ENCODE peak calls at places on chromosomes 16 and 17, in five cellular contexts. H is AG04450; Q is colonic mucosa; P is endodermal cell; N is CD8-positive, alpha-beta T cell. E is an unnamed sample.

GRCh38 chr17:81365601-81366585 is 29.4 kb upstream of the BAHCC1 start:
- DNase-seq in H (no peak), Q (peak; percentile 85), P (peak; percentile 45), N (no peak), E (no peak)

GRCh38 chr16:56852401-56852730 is 12.6 kb upstream of the SLC12A3 start:
- DNase-seq in H (no peak), Q (no peak), P (no peak), N (no peak), E (no peak)

GRCh38 chr17:34443832-34444469 is 80.9 kb upstream of the CCL1 start:
- DNase-seq in H (no peak), Q (no peak), P (peak; percentile 89), N (no peak), E (peak; percentile 82)

GRCh38 chr16:86577314-86577971 is 906 bp upstream of the FOXL1 start:
- DNase-seq in H (peak; percentile 93), Q (no peak), P (peak; percentile 68), N (no peak), E (peak; percentile 70)

GRCh38 chr17:9370464-9370863 is 205.2 kb downstream of the STX8 start:
- DNase-seq in H (no peak), Q (no peak), P (no peak), N (no peak), E (no peak)

GRCh38 chr17:55564077-55564476 is 52.8 kb upstream of the SMIM36 start:
- DNase-seq in H (no peak), Q (no peak), P (no peak), N (no peak), E (no peak)

GRCh38 chr17:42484304-42484703 is 25.6 kb downstream of the ATP6V0A1 start:
- DNase-seq in H (no peak), Q (peak; percentile 41), P (no peak), N (peak; percentile 61), E (no peak)

GRCh38 chr16:83305092-83305491 is 502.7 kb upstream of the HSBP1 start:
- DNase-seq in H (peak; percentile 36), Q (no peak), P (no peak), N (no peak), E (no peak)

GRCh38 chr17:81309140-81309858 is 14.2 kb upstream of the SLC38A10 start:
- DNase-seq in H (no peak), Q (peak; percentile 97), P (peak; percentile 92), N (no peak), E (peak; percentile 93)

GRCh38 chr16:2715519-2715918 is 4.5 kb downstream of the PRSS27 start:
- DNase-seq in H (no peak), Q (peak; percentile 60), P (peak; percentile 90), N (peak; percentile 84), E (peak; percentile 96)

GRCh38 chr17:58402679-58403078 is 14.7 kb downstream of the RNF43 start:
- DNase-seq in H (no peak), Q (no peak), P (peak; percentile 69), N (no peak), E (peak; percentile 30)

DNA sequence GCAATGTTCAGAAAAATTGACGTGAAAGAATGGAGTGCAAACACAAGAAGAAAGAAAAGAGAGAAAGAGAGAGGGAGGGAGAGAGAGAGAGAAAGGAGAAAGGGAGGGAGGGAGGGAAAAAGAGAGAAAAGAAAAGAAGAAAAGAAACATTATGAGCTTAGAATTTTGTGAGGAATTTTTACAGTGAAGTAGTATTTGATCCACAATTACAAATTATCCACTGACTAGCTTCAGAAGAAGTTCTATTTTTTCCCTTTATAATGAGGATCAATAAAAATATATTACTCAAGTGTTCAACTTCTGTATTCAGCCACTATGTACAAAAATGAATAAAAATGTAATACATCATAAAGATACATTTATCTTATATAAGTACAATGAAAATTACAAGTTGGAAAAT is 494.5 kb upstream of the CA10 start:
- DNase-seq in H (no peak), Q (no peak), P (no peak), N (no peak), E (no peak)
- H3K4me3 ChIP-seq in H (no peak overlapping the region), Q (no peak overlapping the region), P (no peak overlapping the region), N (no peak overlapping the region), E (no peak overlapping the region)

DNA sequence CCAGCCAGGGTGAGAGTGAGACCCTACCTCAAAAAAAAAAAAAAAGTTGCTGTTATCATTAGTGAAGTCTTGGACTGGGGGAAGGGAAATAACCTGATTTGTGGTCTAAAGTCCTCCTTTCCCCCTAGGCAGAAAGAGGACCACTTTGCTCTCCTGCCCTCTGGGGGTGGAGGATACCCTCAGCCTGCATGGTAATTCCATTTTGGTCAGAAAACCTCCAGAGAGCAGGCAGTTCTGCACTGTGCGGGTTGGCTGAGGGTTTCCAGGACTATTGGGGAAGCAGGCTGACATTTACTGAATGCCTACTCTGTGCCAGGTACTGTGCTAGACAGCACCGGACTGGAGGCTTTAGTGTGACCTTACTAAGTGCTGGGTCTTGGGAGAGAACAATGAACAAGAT is 2.6 kb downstream of the ADAP2 start:
- DNase-seq in H (no peak), Q (no peak), P (peak; percentile 60), N (no peak), E (peak; percentile 56)
- H3K4me3 ChIP-seq in H (no peak overlapping the region), Q (no peak overlapping the region), P (no peak overlapping the region), N (no peak overlapping the region), E (no peak overlapping the region)

GRCh38 chr16:54287758-54288591 is 1.4 kb upstream of the IRX3 start:
- DNase-seq in H (no peak), Q (no peak), P (peak; percentile 64), N (no peak), E (peak; percentile 71)

GRCh38 chr16:54286067-54286329 is 589 bp downstream of the IRX3 start:
- DNase-seq in H (no peak), Q (no peak), P (no peak), N (no peak), E (no peak)

GRCh38 chr16:54288592-54289241 is 2.1 kb upstream of the IRX3 start:
- DNase-seq in H (no peak), Q (no peak), P (peak; percentile 55), N (no peak), E (peak; percentile 56)

GRCh38 chr16:54286330-54287017 is at the start of gene IRX3:
- DNase-seq in H (no peak), Q (no peak), P (peak; percentile 92), N (no peak), E (peak; percentile 96)

GRCh38 chr16:54287018-54287757 is 601 bp upstream of the IRX3 start:
- DNase-seq in H (no peak), Q (no peak), P (peak; percentile 92), N (no peak), E (peak; percentile 79)
- H3K4me3 ChIP-seq in H (no peak overlapping the region), Q (peak overlapping the region; percentile 9), P (peak overlapping the region; percentile 91), N (no peak overlapping the region), E (peak overlapping the region; percentile 57)

GRCh38 chr16:84610385-84610784 is 7.5 kb downstream of the COTL1 start:
- DNase-seq in H (no peak), Q (no peak), P (no peak), N (no peak), E (no peak)
- H3K4me3 ChIP-seq in H (no peak overlapping the region), Q (no peak overlapping the region), P (no peak overlapping the region), N (no peak overlapping the region), E (no peak overlapping the region)

DNA sequence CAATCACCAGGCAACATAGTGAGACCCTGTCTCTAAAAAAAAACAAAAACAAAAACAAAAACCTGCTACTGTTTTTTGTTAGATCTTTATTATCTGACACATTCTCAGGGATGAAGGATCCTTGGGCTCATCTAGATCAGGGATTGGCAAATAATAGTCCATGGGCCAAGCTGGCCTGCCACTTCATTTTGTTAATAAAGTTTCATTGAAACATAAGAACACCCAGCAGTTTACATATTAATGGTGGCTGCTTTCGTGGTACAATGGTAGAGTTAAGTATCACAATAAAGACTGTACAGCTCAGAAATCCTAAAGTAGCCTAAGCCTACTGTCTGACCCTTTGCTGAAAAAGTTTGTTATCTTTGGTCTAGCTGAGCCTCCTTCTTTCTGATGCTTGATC is 32.9 kb upstream of the CLEC18A start:
- DNase-seq in H (no peak), Q (no peak), P (no peak), N (no peak), E (no peak)
- H3K4me3 ChIP-seq in H (peak overlapping the region; percentile 20), Q (no peak overlapping the region), P (no peak overlapping the region), N (no peak overlapping the region), E (no peak overlapping the region)

GRCh38 chr17:29563816-29564215 is 3.0 kb downstream of the ABHD15 start:
- DNase-seq in H (no peak), Q (no peak), P (peak; percentile 34), N (no peak), E (no peak)

GRCh38 chr17:29566473-29567361 is at the start of gene ABHD15:
- DNase-seq in H (no peak), Q (peak; percentile 83), P (peak; percentile 90), N (peak; percentile 56), E (peak; percentile 92)

GRCh38 chr17:29568331-29569244 is at the start of gene TP53I13:
- DNase-seq in H (no peak), Q (peak; percentile 95), P (peak; percentile 97), N (peak; percentile 91), E (peak; percentile 98)

GRCh38 chr17:29567362-29568330 is 809 bp upstream of the ABHD15 start:
- DNase-seq in H (no peak), Q (peak; percentile 80), P (peak; percentile 93), N (peak; percentile 79), E (peak; percentile 90)

DNA sequence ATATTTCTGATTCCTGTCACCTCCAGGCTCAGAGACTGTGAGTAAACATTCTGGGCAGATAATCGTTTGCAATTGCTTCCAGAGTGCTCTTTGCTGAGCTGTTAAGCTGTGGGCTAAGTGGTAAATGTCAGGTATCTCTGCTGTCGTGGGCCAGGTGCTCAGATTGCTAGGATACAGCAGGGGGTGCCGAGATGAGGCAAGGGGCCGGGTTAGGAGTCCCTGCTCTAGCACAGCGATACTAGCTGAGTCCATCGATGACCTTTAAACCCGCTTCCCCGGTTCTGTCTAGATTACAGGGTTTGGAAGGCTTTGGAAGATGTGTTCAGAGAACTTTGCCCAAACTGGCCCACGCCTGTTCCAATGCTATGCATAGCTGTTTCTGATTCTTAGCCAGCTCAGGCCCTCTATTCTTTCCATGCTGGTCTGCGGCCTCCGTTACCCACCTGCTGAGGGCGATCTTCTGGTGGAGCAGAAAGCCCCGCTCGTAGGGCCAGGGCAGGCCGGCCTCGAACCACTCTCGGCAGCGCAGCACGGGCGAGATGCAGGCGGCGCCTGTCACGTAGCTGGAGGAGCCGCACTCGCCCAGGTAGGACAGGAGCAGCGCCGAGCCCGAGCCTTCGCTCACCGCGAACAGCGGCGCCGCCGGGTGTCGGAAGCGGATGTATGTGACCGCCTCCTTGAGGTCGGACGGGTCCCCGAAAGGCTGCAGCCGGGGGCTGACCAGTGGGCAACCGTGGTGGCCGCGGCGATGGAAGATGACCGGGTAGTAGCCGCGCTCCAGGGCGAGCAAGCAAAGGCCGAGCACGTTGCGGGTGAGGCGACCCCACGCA is 979 bp downstream of the ABHD15 start:
- DNase-seq in H (no peak), Q (peak; percentile 61), P (peak; percentile 93), N (peak; percentile 63), E (peak; percentile 90)
- H3K4me3 ChIP-seq in H (peak overlapping the region; percentile 53), Q (peak overlapping the region; percentile 82), P (peak overlapping the region; percentile 51), N (peak overlapping the region; percentile 73), E (peak overlapping the region; percentile 67)

DNA sequence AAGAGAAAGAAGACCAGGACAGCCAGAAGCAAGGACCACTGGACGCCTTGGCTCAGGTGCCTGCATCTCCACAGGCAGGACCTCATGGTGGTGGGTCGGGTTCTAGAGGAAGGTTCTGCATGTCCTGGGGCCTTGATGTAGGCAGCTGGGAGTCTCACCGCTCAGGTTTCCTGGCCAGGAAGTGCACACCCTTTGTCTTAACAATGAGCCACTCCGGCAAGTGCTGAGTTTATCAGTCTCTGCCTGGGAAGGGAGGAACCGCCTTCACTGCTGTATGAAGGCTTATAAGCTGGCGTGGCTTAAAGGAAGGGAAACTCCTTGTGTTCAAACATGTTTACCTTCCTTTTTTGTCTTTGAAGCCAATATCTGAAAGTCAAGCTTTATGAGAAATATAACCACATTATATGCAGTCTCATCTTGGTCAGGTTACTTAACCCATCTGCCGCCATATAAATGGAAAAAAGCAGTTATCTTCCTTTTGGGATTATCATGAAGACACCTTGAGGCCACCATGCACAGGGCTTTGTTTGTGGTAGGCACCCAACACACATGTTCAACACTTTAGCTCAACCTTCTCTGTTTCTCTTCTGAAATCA is at the start of gene ST6GALNAC1:
- DNase-seq in H (no peak), Q (peak; percentile 89), P (no peak), N (no peak), E (no peak)
- H3K4me3 ChIP-seq in H (no peak within 1 kb of the TSS), Q (peak within 1 kb of the TSS; percentile 43), P (no peak within 1 kb of the TSS), N (no peak within 1 kb of the TSS), E (no peak within 1 kb of the TSS)

E was measured in H7.